ENCODE peak calls at places on chromosomes 16 and 17, in six cellular contexts. One of them, this sample, is unnamed. For H3K4me1 and H3K9me3, the result is how much of the 10 kb centered on the place peaks cover.

GRCh38 chr16:56747486-56748045 is 17.6 kb downstream of the NUP93 start:
- DNase-seq in IMR-90: no peak
- DNase-seq in neuronal stem cell: no peak
- DNase-seq in K562: no peak
- DNase-seq in astrocyte: peak
- DNase-seq in PC-3: no peak
- DNase-seq in this sample: no peak

GRCh38 chr16:4679156-4679853 is 14.1 kb upstream of the NUDT16L1 start:
- DNase-seq in IMR-90: no peak
- DNase-seq in neuronal stem cell: no peak
- DNase-seq in K562: no peak
- DNase-seq in astrocyte: no peak
- DNase-seq in PC-3: no peak
- DNase-seq in this sample: no peak

GRCh38 chr17:2058521-2059124 is 3.7 kb downstream of the HIC1 start:
- DNase-seq in IMR-90: peak
- DNase-seq in neuronal stem cell: no peak
- DNase-seq in K562: no peak
- DNase-seq in astrocyte: no peak
- DNase-seq in PC-3: no peak
- DNase-seq in this sample: peak

GRCh38 chr17:43033947-43034622 is 9.1 kb downstream of the RND2 start:
- DNase-seq in IMR-90: no peak
- DNase-seq in neuronal stem cell: peak
- DNase-seq in K562: no peak
- DNase-seq in astrocyte: no peak
- DNase-seq in PC-3: no peak
- DNase-seq in this sample: no peak

GRCh38 chr17:81926451-81927144 is 937 bp downstream of the MAFG start:
- DNase-seq in IMR-90: peak
- DNase-seq in neuronal stem cell: no peak
- DNase-seq in K562: peak
- DNase-seq in astrocyte: peak
- DNase-seq in PC-3: peak
- DNase-seq in this sample: peak

GRCh38 chr16:1047123-1047522 is 25.4 kb upstream of the SSTR5 start:
- DNase-seq in IMR-90: no peak
- DNase-seq in neuronal stem cell: no peak
- DNase-seq in K562: no peak
- DNase-seq in astrocyte: no peak
- DNase-seq in PC-3: no peak
- DNase-seq in this sample: no peak

GRCh38 chr17:78257810-78258322 is 26.4 kb downstream of the TMEM235 start:
- DNase-seq in IMR-90: peak
- DNase-seq in neuronal stem cell: no peak
- DNase-seq in K562: peak
- DNase-seq in astrocyte: peak
- DNase-seq in PC-3: no peak
- DNase-seq in this sample: no peak

GRCh38 chr16:53094013-53094630 is 39.3 kb downstream of the CHD9 start:
- DNase-seq in IMR-90: no peak
- DNase-seq in neuronal stem cell: no peak
- DNase-seq in K562: peak
- DNase-seq in astrocyte: no peak
- DNase-seq in PC-3: peak
- DNase-seq in this sample: no peak

GRCh38 chr17:49752508-49752907 is 11.4 kb downstream of the FAM117A start:
- DNase-seq in IMR-90: no peak
- DNase-seq in neuronal stem cell: no peak
- DNase-seq in K562: no peak
- DNase-seq in astrocyte: no peak
- DNase-seq in PC-3: no peak
- DNase-seq in this sample: no peak

GRCh38 chr16:54722210-54722676 is 208.4 kb upstream of the IRX5 start:
- DNase-seq in IMR-90: no peak
- DNase-seq in neuronal stem cell: no peak
- DNase-seq in K562: no peak
- DNase-seq in astrocyte: no peak
- DNase-seq in PC-3: no peak
- DNase-seq in this sample: no peak

GRCh38 chr16:53511084-53511402 is 8.0 kb upstream of the AKTIP start:
- DNase-seq in IMR-90: no peak
- DNase-seq in neuronal stem cell: no peak
- DNase-seq in K562: no peak
- DNase-seq in astrocyte: no peak
- DNase-seq in PC-3: no peak
- DNase-seq in this sample: no peak

GRCh38 chr17:67413399-67413798 is 36.3 kb downstream of the PITPNC1 start:
- DNase-seq in IMR-90: no peak
- DNase-seq in neuronal stem cell: no peak
- DNase-seq in K562: no peak
- DNase-seq in astrocyte: no peak
- DNase-seq in PC-3: no peak
- DNase-seq in this sample: no peak

GRCh38 chr16:74868035-74868434 is 93.4 kb upstream of the FA2H start:
- DNase-seq in IMR-90: no peak
- DNase-seq in neuronal stem cell: no peak
- DNase-seq in K562: no peak
- DNase-seq in astrocyte: no peak
- DNase-seq in PC-3: no peak
- DNase-seq in this sample: no peak

GRCh38 chr16:3060339-3061127 is 4.9 kb upstream of the IL32 start:
- DNase-seq in IMR-90: no peak
- DNase-seq in neuronal stem cell: no peak
- DNase-seq in K562: no peak
- DNase-seq in astrocyte: no peak
- DNase-seq in PC-3: no peak
- DNase-seq in this sample: no peak

GRCh38 chr16:85220125-85220839 is 108.0 kb upstream of the CIBAR2 start:
- DNase-seq in IMR-90: peak
- DNase-seq in neuronal stem cell: no peak
- DNase-seq in K562: no peak
- DNase-seq in astrocyte: peak
- DNase-seq in PC-3: peak
- DNase-seq in this sample: peak

GRCh38 chr16:4511441-4512082 is 27.0 kb downstream of the CDIP1 start:
- DNase-seq in IMR-90: peak
- DNase-seq in neuronal stem cell: peak
- DNase-seq in K562: peak
- DNase-seq in astrocyte: no peak
- DNase-seq in PC-3: peak
- DNase-seq in this sample: peak

GRCh38 chr16:71927383-71927782 is 32.1 kb downstream of the IST1 start:
- DNase-seq in IMR-90: peak
- DNase-seq in neuronal stem cell: no peak
- DNase-seq in K562: peak
- DNase-seq in astrocyte: peak
- DNase-seq in PC-3: peak
- DNase-seq in this sample: peak

GRCh38 chr17:76200354-76200753 is 39.9 kb downstream of the RNF157 start:
- DNase-seq in IMR-90: no peak
- DNase-seq in neuronal stem cell: no peak
- DNase-seq in K562: no peak
- DNase-seq in astrocyte: no peak
- DNase-seq in PC-3: no peak
- DNase-seq in this sample: no peak

GRCh38 chr16:8458481-8458880 is 131.8 kb downstream of the TMEM114 start:
- DNase-seq in IMR-90: no peak
- DNase-seq in neuronal stem cell: no peak
- DNase-seq in K562: no peak
- DNase-seq in astrocyte: no peak
- DNase-seq in PC-3: no peak
- DNase-seq in this sample: no peak

GRCh38 chr16:77169650-77170236 is 21.2 kb upstream of the MON1B start:
- DNase-seq in IMR-90: peak
- DNase-seq in neuronal stem cell: peak
- DNase-seq in K562: peak
- DNase-seq in astrocyte: no peak
- DNase-seq in PC-3: peak
- DNase-seq in this sample: peak

GRCh38 chr17:46264456-46265198 is 30.3 kb upstream of the LRRC37A start:
- DNase-seq in IMR-90: peak
- DNase-seq in neuronal stem cell: no peak
- DNase-seq in K562: peak
- DNase-seq in astrocyte: peak
- DNase-seq in PC-3: peak
- DNase-seq in this sample: peak

GRCh38 chr17:79414063-79414462 is 196.8 kb downstream of the RBFOX3 start:
- DNase-seq in IMR-90: no peak
- DNase-seq in neuronal stem cell: no peak
- DNase-seq in K562: no peak
- DNase-seq in astrocyte: no peak
- DNase-seq in PC-3: no peak
- DNase-seq in this sample: no peak

DNA sequence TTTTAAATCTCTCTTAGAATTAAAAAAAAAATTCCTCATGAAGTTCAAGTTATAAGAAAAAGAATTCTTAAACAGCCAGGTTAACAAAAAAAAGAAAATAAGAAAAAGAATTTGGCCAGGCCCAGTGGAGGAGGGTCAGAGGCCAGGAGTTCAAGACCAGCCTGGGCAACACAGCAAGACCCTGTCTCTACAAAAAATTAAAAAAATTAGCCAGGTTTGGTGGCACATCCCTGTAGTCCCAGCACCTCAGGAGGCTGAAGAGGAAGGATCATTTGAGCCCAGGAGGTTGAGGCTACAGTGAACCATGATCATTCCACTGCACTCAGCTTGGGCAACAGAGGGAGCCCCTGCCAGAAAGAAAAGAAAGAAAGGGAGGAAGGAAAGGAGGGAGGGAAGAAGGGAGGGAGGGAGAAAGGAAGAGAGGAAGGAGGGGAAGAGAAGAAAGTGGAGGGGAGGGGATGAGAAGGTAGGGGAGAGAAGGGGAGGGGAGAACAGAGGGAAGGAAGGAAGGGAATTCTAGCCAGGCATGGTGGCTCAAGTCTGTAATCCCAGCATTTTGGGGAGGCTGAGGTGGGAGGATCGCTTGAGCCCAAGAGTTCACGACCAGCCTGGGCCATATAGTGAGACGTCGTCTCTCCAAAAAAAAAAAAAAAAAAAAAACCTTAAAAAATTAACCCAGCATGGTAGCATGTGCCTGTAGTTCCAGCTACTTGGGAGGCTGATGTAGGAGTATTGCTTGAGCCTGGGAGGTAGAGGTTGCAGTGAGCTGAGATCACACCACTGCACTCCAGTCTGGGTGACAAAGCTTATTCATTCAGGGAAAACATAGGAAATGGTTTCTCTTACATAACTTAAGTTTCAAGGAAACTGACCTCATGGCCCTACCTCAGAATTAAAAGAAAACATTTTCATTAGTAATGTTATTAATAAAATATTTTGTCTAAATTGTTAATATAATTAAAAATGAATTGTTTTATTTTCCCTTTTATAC is 31.1 kb downstream of the COG1 start:
- DNase-seq in IMR-90: no peak
- DNase-seq in neuronal stem cell: no peak
- DNase-seq in K562: no peak
- DNase-seq in astrocyte: no peak
- DNase-seq in PC-3: no peak
- DNase-seq in this sample: no peak
- H3K4me1 ChIP-seq in IMR-90: under half
- H3K4me1 ChIP-seq in neuronal stem cell: under half
- H3K4me1 ChIP-seq in K562: under half
- H3K4me1 ChIP-seq in astrocyte: under half
- H3K4me1 ChIP-seq in PC-3: under half
- H3K4me1 ChIP-seq in this sample: under half

GRCh38 chr16:31807086-31807485 is 66.5 kb upstream of the ZNF267 start:
- DNase-seq in IMR-90: no peak
- DNase-seq in neuronal stem cell: no peak
- DNase-seq in K562: no peak
- DNase-seq in astrocyte: no peak
- DNase-seq in PC-3: no peak
- DNase-seq in this sample: no peak

DNA sequence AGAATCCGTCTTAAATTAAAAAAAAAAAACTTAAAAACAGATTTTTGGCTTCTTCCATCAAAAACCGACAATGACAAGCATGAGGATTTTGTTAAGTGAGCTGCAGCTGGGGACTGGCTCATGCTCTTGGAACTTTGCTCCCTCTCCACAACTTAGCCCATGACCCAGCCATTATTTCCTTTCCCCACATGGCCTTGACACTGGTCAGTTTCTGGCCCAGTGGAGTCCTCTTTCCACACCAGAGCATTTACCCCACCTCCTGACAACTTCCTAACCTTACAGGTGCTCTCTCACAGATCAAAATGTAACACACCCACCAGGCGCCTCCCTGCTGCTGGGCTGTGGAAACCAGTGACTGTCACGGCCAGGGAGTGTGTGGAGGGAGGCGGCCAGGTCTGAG is 62.7 kb upstream of the ZNF267 start:
- DNase-seq in IMR-90: no peak
- DNase-seq in neuronal stem cell: no peak
- DNase-seq in K562: no peak
- DNase-seq in astrocyte: no peak
- DNase-seq in PC-3: no peak
- DNase-seq in this sample: no peak
- H3K9me3 ChIP-seq in IMR-90: under half
- H3K9me3 ChIP-seq in neuronal stem cell: under half
- H3K9me3 ChIP-seq in K562: under half
- H3K9me3 ChIP-seq in astrocyte: under half
- H3K9me3 ChIP-seq in PC-3: under half
- H3K9me3 ChIP-seq in this sample: under half

DNA sequence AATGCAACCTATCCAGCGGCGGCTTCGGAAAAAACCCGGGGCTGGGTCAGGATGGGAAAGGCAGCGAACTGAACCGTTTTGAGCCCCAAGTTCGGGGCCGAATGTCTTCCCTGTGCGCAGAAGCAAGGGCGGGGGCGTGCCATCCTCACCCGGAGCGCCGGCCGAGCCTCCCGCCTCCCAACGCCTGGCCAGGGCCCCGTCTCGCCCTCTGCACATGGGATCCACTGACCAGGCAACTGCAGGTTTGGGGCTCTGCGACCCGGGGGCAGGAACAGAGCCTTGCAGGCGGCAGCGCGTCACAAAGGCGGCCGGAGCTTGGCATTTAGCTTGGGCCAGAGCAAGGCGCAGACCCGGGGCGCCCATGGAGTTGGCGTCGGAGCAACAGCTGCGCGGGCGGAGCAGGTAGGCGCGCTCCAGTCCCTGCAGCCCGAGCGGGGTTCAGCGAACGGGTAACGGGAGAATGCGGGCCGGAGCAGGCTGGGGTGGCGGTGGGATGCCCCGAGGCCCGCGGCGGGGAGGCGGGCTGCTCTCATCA is at the start of gene FBXO39:
- DNase-seq in IMR-90: no peak
- DNase-seq in neuronal stem cell: peak
- DNase-seq in K562: no peak
- DNase-seq in astrocyte: no peak
- DNase-seq in PC-3: no peak
- DNase-seq in this sample: peak
- H2AFZ ChIP-seq in IMR-90: no peak
- H2AFZ ChIP-seq in neuronal stem cell: peak
- H2AFZ ChIP-seq in K562: no peak
- H2AFZ ChIP-seq in astrocyte: peak
- H2AFZ ChIP-seq in PC-3: no peak
- H2AFZ ChIP-seq in this sample: peak

DNA sequence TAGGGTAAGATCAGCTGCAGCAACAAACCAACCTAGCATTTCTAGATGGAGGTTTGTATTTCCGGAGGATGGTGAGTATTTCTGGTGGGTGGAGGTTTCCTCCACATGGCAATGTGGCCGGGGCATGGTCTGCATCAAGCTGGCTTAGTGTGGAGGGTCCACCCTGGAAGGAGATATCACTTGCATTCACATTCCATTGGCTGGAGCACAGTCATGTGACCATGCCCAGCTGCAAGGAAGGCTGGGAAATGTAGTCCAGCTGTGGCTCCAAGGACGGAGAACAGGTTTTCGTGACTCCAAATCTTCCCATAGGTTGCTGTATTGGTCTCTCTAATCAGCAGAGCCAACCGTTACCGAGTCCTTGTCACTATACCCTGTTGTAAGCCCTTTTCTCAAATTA is 68.7 kb downstream of the RAI1 start:
- DNase-seq in IMR-90: peak
- DNase-seq in neuronal stem cell: peak
- DNase-seq in K562: peak
- DNase-seq in astrocyte: no peak
- DNase-seq in PC-3: peak
- DNase-seq in this sample: peak
- H3K4me1 ChIP-seq in IMR-90: under half
- H3K4me1 ChIP-seq in neuronal stem cell: under half
- H3K4me1 ChIP-seq in K562: under half
- H3K4me1 ChIP-seq in astrocyte: under half
- H3K4me1 ChIP-seq in PC-3: under half
- H3K4me1 ChIP-seq in this sample: under half

This sample was measured in GM23248.